ENCODE peak calls at places on chromosomes 13 and 19, in nine cellular contexts. T is activated naive CD8-positive, alpha-beta T cell treated with anti-CD3 and anti-CD28 coated beads, Interleukin-2, amount 50 U/mL, for 24 hours; W is tibial nerve; Y is stimulated activated CD4-positive, alpha-beta T cell treated with anti-CD3 and anti-CD28 coated beads, Interleukin-12 subunit alpha, Interleukin-12 subunit beta, amount 100 ng/mL, for 4 hours; C is stimulated activated naive CD4-positive, alpha-beta T cell treated with Interleukin-2 at 50 U/mL for 16 hours; E is spleen; D is fibroblast of the conjunctiva; L is activated B cell treated with CpG ODN at 0.5 μM for 24 hours; P is substantia nigra. R is an unnamed sample.

GRCh38 chr19:52170863-52171320 is 529 bp downstream of the ZNF836 start:
- DNase-seq in T (peak), W (no peak), Y (no peak), C (no peak), E (peak), D (no peak), L (peak), P (peak), R (peak)

GRCh38 chr19:10764340-10764894 is 46.5 kb downstream of the DNM2 start:
- DNase-seq in T (no peak), W (no peak), Y (no peak), C (no peak), E (no peak), D (no peak), L (no peak), P (no peak), R (no peak)

GRCh38 chr13:75739244-75739868 is 103.2 kb downstream of the LMO7 start:
- DNase-seq in T (no peak), W (no peak), Y (no peak), C (no peak), E (no peak), D (no peak), L (no peak), P (no peak), R (no peak)

GRCh38 chr19:37943480-37943879 is 36.5 kb downstream of the SIPA1L3 start:
- DNase-seq in T (no peak), W (no peak), Y (no peak), C (no peak), E (peak), D (no peak), L (no peak), P (no peak), R (no peak)

GRCh38 chr13:48890386-48890785 is 85.3 kb upstream of the FNDC3A start:
- DNase-seq in T (no peak), W (no peak), Y (no peak), C (no peak), E (no peak), D (peak), L (no peak), P (no peak), R (no peak)

GRCh38 chr19:9885077-9885552 is 50.0 kb downstream of the PIN1 start:
- DNase-seq in T (no peak), W (no peak), Y (no peak), C (no peak), E (no peak), D (peak), L (no peak), P (no peak), R (no peak)

GRCh38 chr19:40605201-40605971 is 4.2 kb downstream of the LTBP4 start:
- DNase-seq in T (peak), W (no peak), Y (peak), C (peak), E (peak), D (no peak), L (peak), P (no peak), R (no peak)

GRCh38 chr13:110476220-110476617 is 85.3 kb downstream of the RAB20 start:
- DNase-seq in T (no peak), W (no peak), Y (no peak), C (no peak), E (no peak), D (no peak), L (no peak), P (no peak), R (no peak)

GRCh38 chr19:37920591-37921450 is 13.8 kb downstream of the SIPA1L3 start:
- DNase-seq in T (no peak), W (no peak), Y (no peak), C (no peak), E (no peak), D (no peak), L (no peak), P (no peak), R (no peak)

GRCh38 chr19:16698914-16699313 is 20.7 kb upstream of the NWD1 start:
- DNase-seq in T (no peak), W (peak), Y (no peak), C (no peak), E (no peak), D (no peak), L (no peak), P (no peak), R (no peak)

GRCh38 chr13:101512650-101513049 is 60.2 kb downstream of the ITGBL1 start:
- DNase-seq in T (no peak), W (no peak), Y (no peak), C (no peak), E (no peak), D (no peak), L (no peak), P (no peak), R (no peak)

GRCh38 chr13:75533866-75534265 is 3.8 kb downstream of the COMMD6 start:
- DNase-seq in T (no peak), W (no peak), Y (no peak), C (no peak), E (no peak), D (no peak), L (no peak), P (no peak), R (no peak)

R was measured in neural crest cell.